ENCODE peak calls at places on chromosomes 12 and 14, in four cellular contexts. A is activated naive CD8-positive, alpha-beta T cell treated with anti-CD3 and anti-CD28 coated beads for 36 hours; I is stromal cell of bone marrow; B is brain microvascular endothelial cell. S is an unnamed sample.

GRCh38 chr12:98485792-98486347 is 29.5 kb upstream of the TMPO start:
- DNase-seq in A (no peak), I (no peak), B (no peak), S (no peak)

GRCh38 chr12:94071258-94071657 is 77.1 kb upstream of the PLXNC1 start:
- DNase-seq in A (no peak), I (no peak), B (no peak), S (no peak)

GRCh38 chr12:69886101-69886500 is 61.1 kb downstream of the MYRFL start:
- DNase-seq in A (no peak), I (no peak), B (no peak), S (no peak)

GRCh38 chr12:15336772-15337553 is 14.7 kb downstream of the PTPRO start:
- DNase-seq in A (no peak), I (peak), B (peak), S (peak)

GRCh38 chr14:50363734-50364113 is 33.0 kb downstream of the CDKL1 start:
- DNase-seq in A (peak), I (no peak), B (no peak), S (no peak)

GRCh38 chr12:644293-644639 is 19.0 kb downstream of the NINJ2 start:
- DNase-seq in A (no peak), I (no peak), B (no peak), S (no peak)

GRCh38 chr14:95313246-95313645 is 6.5 kb downstream of the CLMN start:
- DNase-seq in A (no peak), I (no peak), B (no peak), S (no peak)

GRCh38 chr12:82124711-82125110 is 233.5 kb downstream of the CCDC59 start:
- DNase-seq in A (no peak), I (peak), B (peak), S (no peak)

GRCh38 chr12:120101182-120101581 is 15.4 kb downstream of the RAB35 start:
- DNase-seq in A (no peak), I (no peak), B (no peak), S (no peak)

GRCh38 chr12:14741153-14741552 is 44.8 kb upstream of the GUCY2C start:
- DNase-seq in A (no peak), I (no peak), B (no peak), S (no peak)

GRCh38 chr14:51488569-51489220 is 163.0 kb upstream of the FRMD6 start:
- DNase-seq in A (no peak), I (no peak), B (no peak), S (no peak)

GRCh38 chr12:47812797-47813490 is 6.8 kb downstream of the HDAC7 start:
- DNase-seq in A (peak), I (peak), B (peak), S (no peak)

GRCh38 chr12:9881246-9881645 is at the start of gene KLRF2:
- DNase-seq in A (no peak), I (no peak), B (no peak), S (no peak)

GRCh38 chr14:51167587-51168219 is 72.3 kb upstream of the TMX1 start:
- DNase-seq in A (no peak), I (peak), B (peak), S (no peak)

GRCh38 chr12:38392584-38393144 is 76.1 kb downstream of the ALG10B start:
- DNase-seq in A (no peak), I (no peak), B (no peak), S (no peak)

GRCh38 chr12:78293039-78293686 is 462.5 kb downstream of the NAV3 start:
- DNase-seq in A (no peak), I (no peak), B (peak), S (no peak)

GRCh38 chr12:85568395-85569103 is 267.7 kb downstream of the RASSF9 start:
- DNase-seq in A (no peak), I (no peak), B (no peak), S (no peak)

GRCh38 chr12:55996201-55996714 is 818 bp upstream of the SUOX start:
- DNase-seq in A (peak), I (no peak), B (peak), S (peak)

GRCh38 chr14:28813810-28814209 is 47.2 kb downstream of the FOXG1 start:
- DNase-seq in A (no peak), I (no peak), B (no peak), S (no peak)

GRCh38 chr14:41505491-41505890 is 101.2 kb upstream of the LRFN5 start:
- DNase-seq in A (no peak), I (no peak), B (no peak), S (no peak)

GRCh38 chr14:95346266-95346665 is 26.6 kb upstream of the CLMN start:
- DNase-seq in A (no peak), I (no peak), B (no peak), S (no peak)

GRCh38 chr12:26317942-26318565 is 122.7 kb downstream of the SSPN start:
- DNase-seq in A (no peak), I (peak), B (peak), S (peak)

GRCh38 chr12:96227365-96228106 is 33.4 kb downstream of the ELK3 start:
- DNase-seq in A (no peak), I (no peak), B (no peak), S (no peak)